ENCODE peak calls at places on chromosomes 12 and 14, in eight cellular contexts. F is foreskin fibroblast, Q is astrocyte, G is mesothelial cell of epicardium, E is GM10248, H is cardiac fibroblast, N is endothelial cell of umbilical vein, V is Caco-2. C is an unnamed sample.

GRCh38 chr12:39788235-39788634 is 168.6 kb upstream of the ABCD2 start:
- DNase-seq in Q (no peak), H (no peak), V (no peak), E (no peak), N (no peak), G (no peak), F (no peak), C (no peak)

GRCh38 chr14:77991128-77991772 is 178.9 kb upstream of the NRXN3 start:
- DNase-seq in V (peak), Q (no peak), H (no peak), E (no peak), N (no peak), G (no peak), F (no peak), C (no peak)

GRCh38 chr14:74135386-74135785 is 50.6 kb downstream of the LIN52 start:
- DNase-seq in H (peak), F (no peak), E (no peak), N (no peak), G (no peak), Q (peak), V (no peak), C (no peak)

GRCh38 chr14:66234411-66234810 is 251.8 kb upstream of the CCDC196 start:
- DNase-seq in V (no peak), Q (no peak), F (no peak), G (no peak), E (no peak), N (no peak), H (no peak), C (no peak)

GRCh38 chr14:34785223-34786006 is 71.0 kb upstream of the CFL2 start:
- DNase-seq in G (no peak), E (peak), F (no peak), Q (no peak), H (no peak), N (no peak), V (no peak), C (no peak)

GRCh38 chr12:104576980-104577925 is 120.5 kb downstream of the CHST11 start:
- DNase-seq in N (no peak), F (no peak), V (no peak), G (no peak), H (no peak), Q (peak), E (no peak), C (no peak)

GRCh38 chr12:56296207-56296785 is 3.8 kb downstream of the CS start:
- DNase-seq in G (no peak), Q (no peak), H (no peak), F (no peak), N (no peak), E (no peak), V (no peak), C (no peak)

GRCh38 chr12:111204684-111205305 is 164.1 kb downstream of the PHETA1 start:
- DNase-seq in N (no peak), E (no peak), G (no peak), H (no peak), V (no peak), Q (no peak), F (no peak), C (no peak)

GRCh38 chr12:176321-177181 is 37.4 kb downstream of the SLC6A12 start:
- DNase-seq in Q (peak), V (peak), E (no peak), G (no peak), N (no peak), H (peak), F (peak), C (no peak)

GRCh38 chr12:1369460-1369859 is 224.9 kb downstream of the FBXL14 start:
- DNase-seq in N (peak), E (no peak), H (no peak), V (no peak), F (no peak), Q (no peak), G (no peak), C (no peak)

GRCh38 chr12:42511656-42512055 is 77.9 kb downstream of the PRICKLE1 start:
- DNase-seq in Q (no peak), V (no peak), E (no peak), G (no peak), F (no peak), N (no peak), H (no peak), C (no peak)

GRCh38 chr14:103372552-103373304 is 12.5 kb upstream of the MARK3 start:
- DNase-seq in E (no peak), G (no peak), Q (peak), F (peak), V (no peak), N (peak), H (peak), C (no peak)

GRCh38 chr12:701896-702539 is 38.8 kb upstream of the NINJ2 start:
- DNase-seq in F (no peak), H (no peak), N (peak), V (no peak), G (no peak), Q (no peak), E (no peak), C (no peak)

GRCh38 chr12:39127401-39127800 is 222.0 kb upstream of the CPNE8 start:
- DNase-seq in H (peak), V (peak), Q (peak), E (no peak), F (no peak), G (no peak), N (peak), C (no peak)

GRCh38 chr14:31886161-31886835 is 190.8 kb upstream of the ARHGAP5 start:
- DNase-seq in F (no peak), N (no peak), Q (peak), G (no peak), H (no peak), E (no peak), V (no peak), C (no peak)

GRCh38 chr14:49961270-49962222 is 68.7 kb downstream of the ARF6 start:
- DNase-seq in F (no peak), Q (peak), V (no peak), H (no peak), G (no peak), E (peak), N (no peak), C (no peak)

GRCh38 chr12:96258451-96258933 is 64.3 kb downstream of the ELK3 start:
- DNase-seq in G (no peak), N (peak), E (no peak), H (peak), V (no peak), F (no peak), Q (peak), C (no peak)

GRCh38 chr12:52521581-52522266 is 1.5 kb upstream of the KRT5 start:
- DNase-seq in E (no peak), N (no peak), V (no peak), G (no peak), Q (peak), H (no peak), F (no peak), C (no peak)

GRCh38 chr12:92533280-92533890 is 169.4 kb upstream of the PLEKHG7 start:
- DNase-seq in G (no peak), F (peak), V (no peak), Q (peak), H (peak), N (no peak), E (no peak), C (no peak)

GRCh38 chr12:121404734-121405133 is 4.8 kb downstream of the RNF34 start:
- DNase-seq in H (peak), F (no peak), E (no peak), Q (no peak), G (peak), N (no peak), V (no peak), C (no peak)

GRCh38 chr12:50517456-50518048 is 12.8 kb downstream of the DIP2B start:
- DNase-seq in E (peak), F (no peak), V (no peak), H (peak), N (peak), Q (peak), G (no peak), C (no peak)

GRCh38 chr12:47155457-47156166 is 75.9 kb upstream of the AMIGO2 start:
- DNase-seq in E (no peak), N (no peak), G (no peak), Q (peak), F (no peak), H (peak), V (no peak), C (no peak)

GRCh38 chr12:48960834-48961233 is 3.5 kb upstream of the ARF3 start:
- DNase-seq in E (no peak), V (no peak), F (no peak), Q (no peak), N (no peak), H (no peak), G (no peak), C (no peak)

GRCh38 chr14:50344831-50345563 is 32.9 kb downstream of the DMAC2L start:
- DNase-seq in N (peak), E (no peak), F (no peak), Q (no peak), V (no peak), G (no peak), H (no peak), C (no peak)

DNA sequence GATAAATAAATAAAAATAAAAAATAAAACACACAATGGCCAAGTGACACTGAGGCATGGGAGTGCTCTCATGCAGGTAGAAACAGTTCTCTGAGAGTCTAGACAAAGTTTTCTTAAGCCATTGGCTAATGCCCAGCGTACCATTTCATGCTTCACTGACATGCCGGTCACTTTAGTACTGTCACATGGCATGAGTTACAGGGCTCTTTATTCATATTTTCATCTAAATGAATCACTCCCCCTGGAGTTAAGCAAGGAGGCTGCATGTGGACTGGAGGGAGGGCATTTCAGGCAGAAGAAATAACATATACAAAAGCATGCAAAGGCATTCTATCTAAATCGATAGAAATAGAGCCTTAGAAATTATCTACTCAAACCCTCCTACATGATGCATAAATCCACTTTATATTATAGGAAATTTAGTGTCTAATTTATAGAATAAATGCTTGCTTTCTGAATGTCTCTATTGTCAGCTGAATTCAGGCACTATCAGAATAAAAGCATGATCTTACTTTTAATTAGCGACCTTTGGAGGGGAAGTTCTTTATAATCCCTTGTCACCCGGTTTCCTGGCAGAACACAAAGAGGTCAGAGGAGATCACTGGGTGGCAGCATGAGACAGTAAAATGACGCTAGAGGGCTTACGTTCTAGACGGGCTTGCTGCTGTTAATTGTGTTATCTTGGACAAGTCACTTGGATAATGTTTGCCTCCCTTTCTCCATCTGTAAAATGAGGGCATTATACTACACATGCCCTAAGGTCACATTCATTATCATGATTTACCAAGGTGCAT is 17.5 kb downstream of the DYRK4 start:
- DNase-seq in G (no peak), F (peak), E (peak), V (peak), Q (no peak), N (peak), H (peak), C (no peak)
- TF ChIP-seq CTCF in G (no peak), F (no peak), E (peak), V (peak), Q (peak), N (no peak), H (peak), C (peak)

GRCh38 chr14:70709726-70710382 is 68.1 kb downstream of the TTC9 start:
- DNase-seq in N (no peak), V (peak), G (no peak), H (no peak), E (no peak), Q (no peak), F (no peak), C (no peak)
- TF ChIP-seq CTCF in N (no peak), V (no peak), G (no peak), H (no peak), E (no peak), Q (no peak), F (no peak), C (no peak)

GRCh38 chr14:89237923-89238529 is 179.0 kb downstream of the FOXN3 start:
- DNase-seq in F (no peak), N (no peak), H (peak), Q (no peak), E (no peak), V (no peak), G (no peak), C (no peak)
- TF ChIP-seq CTCF in F (peak), N (no peak), H (peak), Q (peak), E (no peak), V (no peak), G (peak), C (peak)

GRCh38 chr12:57893460-57894353 is 47.2 kb upstream of the CTDSP2 start:
- DNase-seq in F (peak), H (peak), N (peak), V (no peak), Q (peak), G (peak), E (no peak), C (peak)
- TF ChIP-seq CTCF in F (no peak), H (no peak), N (no peak), V (no peak), Q (no peak), G (no peak), E (no peak), C (no peak)

GRCh38 chr12:112322882-112323547 is 59.2 kb downstream of the HECTD4 start:
- DNase-seq in G (no peak), Q (no peak), E (no peak), V (no peak), F (no peak), N (no peak), H (no peak), C (no peak)
- TF ChIP-seq CTCF in G (no peak), Q (no peak), E (no peak), V (no peak), F (no peak), N (no peak), H (no peak), C (no peak)

DNA sequence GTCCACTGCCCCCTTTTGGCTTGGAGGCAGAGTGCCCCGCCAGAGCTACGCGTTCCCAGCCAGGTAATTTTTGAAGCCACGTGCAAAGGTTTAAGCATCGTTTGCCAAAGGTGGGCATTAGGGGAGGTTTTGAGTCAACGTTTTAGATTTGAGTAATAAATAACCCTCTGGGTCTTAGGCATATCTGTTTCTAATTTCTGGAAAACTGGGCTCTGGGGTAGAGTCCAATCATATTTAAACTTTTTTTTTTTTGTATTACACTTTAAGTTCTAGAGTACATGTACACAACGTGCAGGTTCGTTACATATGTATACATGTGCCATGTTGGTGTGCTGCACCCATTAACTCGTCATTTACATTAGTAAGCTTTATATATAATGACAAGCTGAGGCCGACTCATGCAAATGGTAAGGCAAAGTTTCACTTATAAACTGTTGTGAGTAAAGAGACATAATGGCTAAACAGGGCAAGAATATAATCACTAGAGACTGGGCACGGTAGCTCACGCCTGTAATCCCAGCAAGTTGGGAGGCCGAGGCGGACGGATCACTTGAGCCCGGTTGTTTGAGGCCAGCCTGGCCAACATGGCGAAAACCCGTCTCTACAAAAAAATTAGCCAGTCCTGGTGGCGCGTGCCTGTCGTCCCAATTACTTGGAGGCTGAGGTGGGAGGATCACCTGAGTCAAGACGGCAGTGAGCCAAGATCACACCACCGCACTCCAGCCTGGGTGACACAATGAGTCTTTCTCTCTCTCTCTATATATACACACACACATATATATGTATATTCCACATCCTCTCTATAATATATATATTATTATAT is 491 bp upstream of the NR2C1 start:
- DNase-seq in E (no peak), N (no peak), F (no peak), H (no peak), Q (no peak), V (no peak), G (no peak), C (no peak)
- TF ChIP-seq CTCF in E (peak), N (peak), F (peak), H (peak), Q (peak), V (no peak), G (peak), C (peak)

GRCh38 chr12:108855284-108856169 is 1.9 kb downstream of the SSH1 start:
- DNase-seq in E (no peak), H (peak), F (no peak), G (no peak), V (peak), N (no peak), Q (peak), C (no peak)

GRCh38 chr12:108852674-108853073 is 4.7 kb downstream of the SSH1 start:
- DNase-seq in F (no peak), H (peak), N (peak), G (no peak), V (no peak), Q (peak), E (no peak), C (no peak)

GRCh38 chr12:108854453-108855283 is 2.7 kb downstream of the SSH1 start:
- DNase-seq in G (no peak), V (no peak), Q (peak), E (peak), N (peak), F (peak), H (peak), C (no peak)

GRCh38 chr12:108853426-108853825 is 4.0 kb downstream of the SSH1 start:
- DNase-seq in G (no peak), F (no peak), H (no peak), Q (no peak), V (no peak), E (no peak), N (no peak), C (no peak)

DNA sequence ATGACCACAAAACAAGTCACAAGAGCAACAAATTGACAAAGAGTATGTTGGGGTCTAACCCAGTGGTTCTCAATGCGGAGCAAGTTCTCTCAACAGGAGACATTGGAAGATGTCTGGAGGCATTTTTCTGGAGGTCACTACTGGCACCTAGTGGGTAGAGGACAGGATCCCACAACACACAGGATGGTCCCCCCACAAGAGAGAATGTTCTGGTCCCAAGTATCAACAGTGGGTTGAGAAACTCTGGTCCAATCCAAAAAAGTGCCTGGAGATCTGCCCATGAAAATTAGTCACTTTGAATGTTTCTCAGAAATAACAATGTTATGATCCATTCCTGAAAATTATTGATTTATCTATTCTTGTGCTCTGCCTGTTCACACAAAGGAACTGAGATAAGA is 3.3 kb downstream of the SSH1 start:
- DNase-seq in G (no peak), H (peak), N (no peak), V (no peak), E (no peak), F (peak), Q (peak), C (no peak)
- TF ChIP-seq CTCF in G (no peak), H (peak), N (peak), V (no peak), E (peak), F (peak), Q (peak), C (no peak)

GRCh38 chr14:79051711-79052094 is 881.5 kb downstream of the NRXN3 start:
- DNase-seq in Q (no peak), E (no peak), V (no peak), H (no peak), F (no peak), G (no peak), N (no peak), C (no peak)
- TF ChIP-seq CTCF in Q (no peak), E (no peak), V (no peak), H (no peak), F (no peak), G (no peak), N (no peak), C (no peak)

C was measured in neural crest cell.